ENCODE peak calls at places on chromosomes 7 and 10, in seven cellular contexts. One of them, this sample, is unnamed.

GRCh38 chr10:71671983-71672535 is 47.5 kb downstream of the C10orf105 start:
- DNase-seq in M059J: no peak
- DNase-seq in pons: no peak
- DNase-seq in ELR: no peak
- DNase-seq in nephron progenitor cell: no peak
- DNase-seq in GOT3: no peak
- DNase-seq in CD4-positive, alpha-beta memory T cell: no peak
- DNase-seq in this sample: no peak

GRCh38 chr7:85186083-85186520 is 754 bp downstream of the SEMA3D start:
- DNase-seq in M059J: peak
- DNase-seq in pons: no peak
- DNase-seq in ELR: peak
- DNase-seq in nephron progenitor cell: peak
- DNase-seq in GOT3: no peak
- DNase-seq in CD4-positive, alpha-beta memory T cell: no peak
- DNase-seq in this sample: no peak

GRCh38 chr10:48460148-48460545 is 144.7 kb downstream of the ARHGAP22 start:
- DNase-seq in M059J: peak
- DNase-seq in pons: no peak
- DNase-seq in ELR: no peak
- DNase-seq in nephron progenitor cell: no peak
- DNase-seq in GOT3: no peak
- DNase-seq in CD4-positive, alpha-beta memory T cell: no peak
- DNase-seq in this sample: no peak

GRCh38 chr7:142581341-142581740 is 167.9 kb upstream of the PRSS1 start:
- DNase-seq in M059J: peak
- DNase-seq in pons: no peak
- DNase-seq in ELR: peak
- DNase-seq in nephron progenitor cell: no peak
- DNase-seq in GOT3: no peak
- DNase-seq in CD4-positive, alpha-beta memory T cell: peak
- DNase-seq in this sample: no peak

GRCh38 chr7:128708235-128708634 is 30.9 kb upstream of the CALU start:
- DNase-seq in M059J: peak
- DNase-seq in pons: no peak
- DNase-seq in ELR: no peak
- DNase-seq in nephron progenitor cell: no peak
- DNase-seq in GOT3: no peak
- DNase-seq in CD4-positive, alpha-beta memory T cell: no peak
- DNase-seq in this sample: no peak

GRCh38 chr7:107692501-107692900 is 31.9 kb downstream of the SLC26A4 start:
- DNase-seq in M059J: peak
- DNase-seq in pons: no peak
- DNase-seq in ELR: peak
- DNase-seq in nephron progenitor cell: no peak
- DNase-seq in GOT3: no peak
- DNase-seq in CD4-positive, alpha-beta memory T cell: no peak
- DNase-seq in this sample: no peak

GRCh38 chr10:15660990-15661389 is 58.7 kb downstream of the ITGA8 start:
- DNase-seq in M059J: no peak
- DNase-seq in pons: no peak
- DNase-seq in ELR: no peak
- DNase-seq in nephron progenitor cell: no peak
- DNase-seq in GOT3: no peak
- DNase-seq in CD4-positive, alpha-beta memory T cell: no peak
- DNase-seq in this sample: no peak

GRCh38 chr7:490461-491291 is 29.0 kb downstream of the PDGFA start:
- DNase-seq in M059J: no peak
- DNase-seq in pons: no peak
- DNase-seq in ELR: no peak
- DNase-seq in nephron progenitor cell: no peak
- DNase-seq in GOT3: no peak
- DNase-seq in CD4-positive, alpha-beta memory T cell: no peak
- DNase-seq in this sample: no peak

GRCh38 chr10:101226506-101226887 is 2.8 kb downstream of the LBX1 start:
- DNase-seq in M059J: no peak
- DNase-seq in pons: no peak
- DNase-seq in ELR: no peak
- DNase-seq in nephron progenitor cell: no peak
- DNase-seq in GOT3: no peak
- DNase-seq in CD4-positive, alpha-beta memory T cell: no peak
- DNase-seq in this sample: no peak

GRCh38 chr10:7608001-7608400 is 58.8 kb downstream of the ITIH5 start:
- DNase-seq in M059J: no peak
- DNase-seq in pons: no peak
- DNase-seq in ELR: no peak
- DNase-seq in nephron progenitor cell: no peak
- DNase-seq in GOT3: no peak
- DNase-seq in CD4-positive, alpha-beta memory T cell: no peak
- DNase-seq in this sample: no peak

GRCh38 chr7:58086461-58086860 is 636.5 kb downstream of the ZNF716 start:
- DNase-seq in M059J: no peak
- DNase-seq in pons: no peak
- DNase-seq in ELR: no peak
- DNase-seq in nephron progenitor cell: no peak
- DNase-seq in GOT3: no peak
- DNase-seq in CD4-positive, alpha-beta memory T cell: no peak
- DNase-seq in this sample: no peak